ENCODE peak calls at places on chromosomes 7 and 10, in seven cellular contexts. E is WTC11, R is A549, B is SK-N-SH, K is HCT116, H is NB4, L is K562. A is an unnamed sample.

GRCh38 chr7:12884856-12885440 is 197.5 kb downstream of the ARL4A start:
- DNase-seq in H (no peak), K (no peak), L (no peak), R (no peak), B (no peak), E (no peak), A (no peak)

GRCh38 chr7:95470452-95470851 is 15.3 kb upstream of the ASB4 start:
- DNase-seq in K (no peak), R (peak; percentile 41), L (peak; percentile 28), E (no peak), B (no peak), H (peak; percentile 81), A (no peak)

GRCh38 chr7:146486519-146486918 is 369.9 kb downstream of the CNTNAP2 start:
- DNase-seq in K (no peak), R (no peak), H (no peak), L (no peak), B (peak; percentile 70), E (no peak), A (no peak)

GRCh38 chr7:158467562-158467961 is 120.1 kb downstream of the PTPRN2 start:
- DNase-seq in H (no peak), R (no peak), B (no peak), L (no peak), K (no peak), E (no peak), A (no peak)

GRCh38 chr7:37297546-37297945 is 151.1 kb downstream of the ELMO1 start:
- DNase-seq in L (no peak), K (no peak), E (no peak), B (no peak), R (no peak), H (no peak), A (no peak)

GRCh38 chr10:97852277-97852676 is 2.6 kb downstream of the GOLGA7B start:
- DNase-seq in R (no peak), E (no peak), B (no peak), L (no peak), H (no peak), K (no peak), A (no peak)

GRCh38 chr7:27635728-27636127 is 27.0 kb downstream of the HIBADH start:
- DNase-seq in H (no peak), B (no peak), E (no peak), K (no peak), R (no peak), L (no peak), A (no peak)

GRCh38 chr10:97454330-97455036 is 8.5 kb downstream of the ZDHHC16 start:
- DNase-seq in K (no peak), E (no peak), H (no peak), L (no peak), B (no peak), R (no peak), A (no peak)

DNA sequence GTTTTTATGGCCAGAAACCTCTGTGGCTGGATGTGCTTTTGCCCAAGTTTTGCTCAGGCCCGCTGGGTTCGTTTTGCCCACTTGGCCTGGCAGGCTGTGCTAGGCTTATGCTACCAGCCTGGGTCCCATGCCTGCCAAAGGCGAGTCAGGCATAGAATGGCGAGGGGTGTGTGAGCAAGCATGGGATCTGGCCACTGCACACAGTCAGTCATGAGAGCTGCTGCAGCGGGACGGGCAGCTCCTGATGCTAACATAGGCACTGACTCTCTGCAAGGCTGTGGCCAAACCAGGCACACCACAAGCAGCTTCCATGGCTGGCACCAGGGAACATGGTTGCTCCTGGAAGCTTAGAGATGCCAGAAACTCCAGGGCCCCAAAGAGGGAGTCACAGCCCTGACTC is 52.9 kb upstream of the PCDH15 start:
- DNase-seq in B (no peak), K (no peak), E (no peak), L (no peak), H (no peak), R (no peak), A (no peak)
- TF ChIP-seq MAX in B (no peak), K (no peak), E (no peak), L (no peak), H (no peak), R (no peak), A (no peak)

GRCh38 chr7:142362349-142362748 is 104.5 kb upstream of the PRSS58 start:
- DNase-seq in L (no peak), E (no peak), H (no peak), K (no peak), B (no peak), R (no peak), A (no peak)
- TF ChIP-seq MAX in L (no peak), E (no peak), H (no peak), K (no peak), B (no peak), R (no peak), A (no peak)

DNA sequence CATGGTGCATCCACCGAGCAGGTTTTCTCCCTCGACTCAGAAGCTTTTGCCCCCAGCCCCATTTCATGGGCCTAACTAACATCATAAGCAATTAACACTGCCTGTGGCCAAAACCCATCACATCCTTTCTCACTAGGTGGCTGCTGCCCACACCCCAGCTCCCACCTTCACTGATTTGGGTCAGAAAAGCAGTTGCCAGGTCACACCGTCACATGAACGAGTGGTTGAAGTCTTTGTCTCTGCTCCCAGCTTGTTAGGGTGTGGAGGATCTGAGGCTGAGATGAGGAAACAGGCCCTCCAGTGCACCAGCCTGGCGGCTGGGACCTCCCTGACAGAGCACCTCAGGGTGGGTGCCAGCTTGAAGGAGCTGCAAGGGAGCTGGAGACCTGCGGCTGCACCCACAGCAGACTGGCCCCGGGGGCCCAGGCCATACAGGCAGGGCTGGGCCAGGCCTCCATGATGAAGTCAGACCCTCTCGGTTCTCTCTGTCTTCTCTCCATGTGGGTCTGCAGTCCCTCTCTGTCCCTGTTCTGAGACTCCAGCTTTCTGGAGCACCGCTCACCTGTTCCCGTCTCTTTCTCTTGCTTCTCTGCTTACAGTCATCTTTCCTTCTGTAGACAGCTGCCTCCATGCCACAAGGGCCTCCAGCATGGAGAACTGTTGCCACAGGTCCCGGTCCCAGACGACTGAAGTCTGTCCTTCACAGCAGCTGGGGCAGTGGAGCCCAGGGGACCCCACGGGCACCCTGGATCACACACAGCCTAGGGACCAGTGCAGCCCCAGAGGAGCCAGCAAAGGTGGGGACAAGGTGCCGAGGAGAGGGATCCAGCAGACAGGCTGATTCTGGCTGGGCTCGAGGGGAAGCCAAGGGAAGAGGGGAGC is 13.8 kb upstream of the INPP5A start:
- DNase-seq in L (no peak), E (peak; percentile 4), R (no peak), K (no peak), H (no peak), B (peak; percentile 6), A (no peak)
- TF ChIP-seq MAX in L (no peak), E (no peak), R (no peak), K (no peak), H (no peak), B (no peak), A (no peak)

GRCh38 chr7:151813445-151813844 is 63.5 kb downstream of the PRKAG2 start:
- DNase-seq in B (no peak), E (no peak), K (no peak), L (no peak), R (no peak), H (no peak), A (no peak)

GRCh38 chr7:151812967-151813366 is 63.9 kb downstream of the PRKAG2 start:
- DNase-seq in K (no peak), B (no peak), H (no peak), R (no peak), L (no peak), E (no peak), A (no peak)

GRCh38 chr7:151813997-151814396 is 62.9 kb downstream of the PRKAG2 start:
- DNase-seq in B (no peak), K (no peak), H (no peak), R (no peak), E (no peak), L (no peak), A (no peak)

GRCh38 chr7:151815419-151815818 is 61.5 kb downstream of the PRKAG2 start:
- DNase-seq in R (no peak), H (no peak), B (no peak), K (no peak), L (no peak), E (no peak), A (no peak)

GRCh38 chr7:151814400-151814914 is 62.5 kb downstream of the PRKAG2 start:
- DNase-seq in H (no peak), R (no peak), K (no peak), E (peak; percentile 31), B (no peak), L (no peak), A (no peak)
- TF ChIP-seq MAX in H (no peak), R (no peak), K (no peak), E (no peak), B (no peak), L (no peak), A (no peak)

A was measured in GM12878.